ENCODE peak calls at places on chromosomes 4 and X, in eight cellular contexts. One of them, this sample, is unnamed.
A peak's percentile ranks its signal among the peaks of the same experiment; 100 is the strongest.

GRCh38 chr4:23827971-23828680 is 61.7 kb downstream of the PPARGC1A start:
- DNase-seq in WTC11: no peak
- DNase-seq in astrocyte of the spinal cord: peak; percentile 19
- DNase-seq in CD8-positive, alpha-beta T cell: no peak
- DNase-seq in GM13976: no peak
- DNase-seq in SW480: peak; percentile 4
- DNase-seq in AG08395: peak; percentile 2
- DNase-seq in hypothalamus: no peak
- DNase-seq in this sample: no peak

GRCh38 chr4:95142877-95143412 is 385.2 kb downstream of the BMPR1B start:
- DNase-seq in astrocyte of the spinal cord: no peak
- DNase-seq in GM13976: no peak
- DNase-seq in AG08395: no peak
- DNase-seq in CD8-positive, alpha-beta T cell: no peak
- DNase-seq in SW480: no peak
- DNase-seq in hypothalamus: no peak
- DNase-seq in WTC11: no peak
- DNase-seq in this sample: no peak

GRCh38 chr4:100848865-100849264 is 331.0 kb upstream of the EMCN start:
- DNase-seq in AG08395: no peak
- DNase-seq in SW480: no peak
- DNase-seq in WTC11: peak; percentile 21
- DNase-seq in GM13976: no peak
- DNase-seq in hypothalamus: peak; percentile 70
- DNase-seq in astrocyte of the spinal cord: no peak
- DNase-seq in CD8-positive, alpha-beta T cell: no peak
- DNase-seq in this sample: no peak

GRCh38 chr4:40980318-40980883 is 230.6 kb downstream of the NSUN7 start:
- DNase-seq in WTC11: no peak
- DNase-seq in AG08395: peak; percentile 41
- DNase-seq in SW480: no peak
- DNase-seq in GM13976: no peak
- DNase-seq in astrocyte of the spinal cord: no peak
- DNase-seq in CD8-positive, alpha-beta T cell: no peak
- DNase-seq in hypothalamus: peak; percentile 20
- DNase-seq in this sample: peak; percentile 6

GRCh38 chr4:96395747-96396146 is 555.9 kb downstream of the PDHA2 start:
- DNase-seq in CD8-positive, alpha-beta T cell: no peak
- DNase-seq in SW480: no peak
- DNase-seq in AG08395: no peak
- DNase-seq in astrocyte of the spinal cord: no peak
- DNase-seq in WTC11: no peak
- DNase-seq in hypothalamus: no peak
- DNase-seq in GM13976: no peak
- DNase-seq in this sample: no peak

GRCh38 chrX:47723689-47724088 is 64.7 kb upstream of the UXT start:
- DNase-seq in GM13976: peak; percentile 27
- DNase-seq in WTC11: peak; percentile 44
- DNase-seq in astrocyte of the spinal cord: no peak
- DNase-seq in CD8-positive, alpha-beta T cell: no peak
- DNase-seq in SW480: no peak
- DNase-seq in AG08395: no peak
- DNase-seq in hypothalamus: no peak
- DNase-seq in this sample: peak; percentile 4

GRCh38 chr4:95572304-95572991 is 23.7 kb upstream of the UNC5C start:
- DNase-seq in hypothalamus: no peak
- DNase-seq in WTC11: no peak
- DNase-seq in SW480: no peak
- DNase-seq in astrocyte of the spinal cord: peak; percentile 29
- DNase-seq in AG08395: no peak
- DNase-seq in GM13976: no peak
- DNase-seq in CD8-positive, alpha-beta T cell: no peak
- DNase-seq in this sample: peak; percentile 70

GRCh38 chrX:47880927-47881326 is 44.2 kb downstream of the ZNF81 start:
- DNase-seq in WTC11: no peak
- DNase-seq in AG08395: no peak
- DNase-seq in hypothalamus: no peak
- DNase-seq in SW480: no peak
- DNase-seq in astrocyte of the spinal cord: no peak
- DNase-seq in CD8-positive, alpha-beta T cell: no peak
- DNase-seq in GM13976: no peak
- DNase-seq in this sample: no peak

GRCh38 chr4:142557220-142557801 is 288.8 kb downstream of the INPP4B start:
- DNase-seq in WTC11: no peak
- DNase-seq in CD8-positive, alpha-beta T cell: no peak
- DNase-seq in astrocyte of the spinal cord: no peak
- DNase-seq in hypothalamus: no peak
- DNase-seq in GM13976: no peak
- DNase-seq in AG08395: no peak
- DNase-seq in SW480: no peak
- DNase-seq in this sample: no peak

GRCh38 chr4:610411-611261 is 14.7 kb upstream of the PDE6B start:
- DNase-seq in SW480: no peak
- DNase-seq in AG08395: no peak
- DNase-seq in WTC11: no peak
- DNase-seq in hypothalamus: no peak
- DNase-seq in CD8-positive, alpha-beta T cell: no peak
- DNase-seq in astrocyte of the spinal cord: peak; percentile 4
- DNase-seq in GM13976: no peak
- DNase-seq in this sample: no peak

GRCh38 chr4:156705291-156705690 is 266.3 kb downstream of the PDGFC start:
- DNase-seq in WTC11: no peak
- DNase-seq in GM13976: no peak
- DNase-seq in AG08395: peak; percentile 47
- DNase-seq in hypothalamus: no peak
- DNase-seq in SW480: peak; percentile 1
- DNase-seq in astrocyte of the spinal cord: peak; percentile 58
- DNase-seq in CD8-positive, alpha-beta T cell: no peak
- DNase-seq in this sample: no peak

GRCh38 chr4:8099981-8100464 is 58.6 kb downstream of the ABLIM2 start:
- DNase-seq in hypothalamus: no peak
- DNase-seq in SW480: no peak
- DNase-seq in WTC11: no peak
- DNase-seq in astrocyte of the spinal cord: no peak
- DNase-seq in AG08395: no peak
- DNase-seq in GM13976: no peak
- DNase-seq in CD8-positive, alpha-beta T cell: no peak
- DNase-seq in this sample: no peak

GRCh38 chr4:7430368-7430964 is 4.3 kb downstream of the PSAPL1 start:
- DNase-seq in hypothalamus: no peak
- DNase-seq in astrocyte of the spinal cord: no peak
- DNase-seq in GM13976: no peak
- DNase-seq in SW480: peak; percentile 67
- DNase-seq in CD8-positive, alpha-beta T cell: no peak
- DNase-seq in AG08395: no peak
- DNase-seq in WTC11: peak; percentile 63
- DNase-seq in this sample: no peak

GRCh38 chr4:3702551-3703221 is 63.5 kb upstream of the ADRA2C start:
- DNase-seq in GM13976: no peak
- DNase-seq in astrocyte of the spinal cord: no peak
- DNase-seq in WTC11: no peak
- DNase-seq in hypothalamus: no peak
- DNase-seq in AG08395: no peak
- DNase-seq in CD8-positive, alpha-beta T cell: no peak
- DNase-seq in SW480: no peak
- DNase-seq in this sample: no peak

GRCh38 chr4:113113151-113113550 is 63.7 kb downstream of the ANK2 start:
- DNase-seq in astrocyte of the spinal cord: no peak
- DNase-seq in SW480: no peak
- DNase-seq in WTC11: no peak
- DNase-seq in CD8-positive, alpha-beta T cell: no peak
- DNase-seq in hypothalamus: no peak
- DNase-seq in AG08395: no peak
- DNase-seq in GM13976: no peak
- DNase-seq in this sample: no peak

GRCh38 chr4:89562715-89563114 is 255.1 kb upstream of the GPRIN3 start:
- DNase-seq in CD8-positive, alpha-beta T cell: no peak
- DNase-seq in AG08395: no peak
- DNase-seq in SW480: no peak
- DNase-seq in hypothalamus: no peak
- DNase-seq in astrocyte of the spinal cord: no peak
- DNase-seq in WTC11: no peak
- DNase-seq in GM13976: no peak
- DNase-seq in this sample: no peak

GRCh38 chrX:129653985-129654651 is 638 bp downstream of the APLN start:
- DNase-seq in hypothalamus: peak; percentile 30
- DNase-seq in WTC11: peak; percentile 20
- DNase-seq in astrocyte of the spinal cord: no peak
- DNase-seq in AG08395: no peak
- DNase-seq in SW480: peak; percentile 30
- DNase-seq in GM13976: peak; percentile 44
- DNase-seq in CD8-positive, alpha-beta T cell: no peak
- DNase-seq in this sample: no peak

GRCh38 chr4:54103190-54103574 is 3.2 kb downstream of the GSX2 start:
- DNase-seq in AG08395: no peak
- DNase-seq in hypothalamus: no peak
- DNase-seq in GM13976: no peak
- DNase-seq in SW480: no peak
- DNase-seq in CD8-positive, alpha-beta T cell: no peak
- DNase-seq in astrocyte of the spinal cord: no peak
- DNase-seq in WTC11: no peak
- DNase-seq in this sample: no peak

GRCh38 chr4:148108776-148109175 is 333.4 kb downstream of the NR3C2 start:
- DNase-seq in astrocyte of the spinal cord: no peak
- DNase-seq in AG08395: no peak
- DNase-seq in GM13976: no peak
- DNase-seq in hypothalamus: no peak
- DNase-seq in WTC11: no peak
- DNase-seq in CD8-positive, alpha-beta T cell: no peak
- DNase-seq in SW480: no peak
- DNase-seq in this sample: no peak

GRCh38 chr4:14898989-14899388 is 103.3 kb upstream of the CPEB2 start:
- DNase-seq in WTC11: no peak
- DNase-seq in CD8-positive, alpha-beta T cell: no peak
- DNase-seq in hypothalamus: no peak
- DNase-seq in AG08395: no peak
- DNase-seq in GM13976: no peak
- DNase-seq in SW480: no peak
- DNase-seq in astrocyte of the spinal cord: no peak
- DNase-seq in this sample: no peak

GRCh38 chr4:41375561-41375960 is 118.8 kb downstream of the UCHL1 start:
- DNase-seq in WTC11: no peak
- DNase-seq in SW480: no peak
- DNase-seq in GM13976: no peak
- DNase-seq in AG08395: no peak
- DNase-seq in astrocyte of the spinal cord: no peak
- DNase-seq in hypothalamus: no peak
- DNase-seq in CD8-positive, alpha-beta T cell: no peak
- DNase-seq in this sample: no peak

GRCh38 chr4:142817442-142817841 is 28.7 kb downstream of the INPP4B start:
- DNase-seq in hypothalamus: no peak
- DNase-seq in SW480: peak; percentile 64
- DNase-seq in astrocyte of the spinal cord: peak; percentile 92
- DNase-seq in AG08395: peak; percentile 84
- DNase-seq in GM13976: no peak
- DNase-seq in CD8-positive, alpha-beta T cell: no peak
- DNase-seq in WTC11: no peak
- DNase-seq in this sample: no peak

GRCh38 chr4:110172972-110173371 is 25.4 kb downstream of the ELOVL6 start:
- DNase-seq in hypothalamus: no peak
- DNase-seq in astrocyte of the spinal cord: no peak
- DNase-seq in SW480: peak; percentile 4
- DNase-seq in AG08395: no peak
- DNase-seq in WTC11: no peak
- DNase-seq in CD8-positive, alpha-beta T cell: no peak
- DNase-seq in GM13976: no peak
- DNase-seq in this sample: no peak

GRCh38 chr4:10527438-10527837 is 70.2 kb upstream of the ZNF518B start:
- DNase-seq in WTC11: no peak
- DNase-seq in GM13976: no peak
- DNase-seq in SW480: no peak
- DNase-seq in AG08395: no peak
- DNase-seq in CD8-positive, alpha-beta T cell: no peak
- DNase-seq in hypothalamus: no peak
- DNase-seq in astrocyte of the spinal cord: no peak
- DNase-seq in this sample: no peak